ENCODE peak calls at places on chromosomes 1 and 21, in nine cellular contexts. Y is GM06990, E is neuronal stem cell, P is anterior cingulate cortex, G is IMR-90, V is mesendoderm, K is AG04450, Q is cardiac muscle cell, S is Daoy. J is an unnamed sample.

GRCh38 chr1:203506821-203507220 is 12.9 kb downstream of the OPTC start:
- DNase-seq in Y (no peak), E (no peak), P (no peak), G (no peak), V (no peak), K (no peak), Q (no peak), S (no peak), J (no peak)

GRCh38 chr1:5990913-5991783 is 1.1 kb downstream of the NPHP4 start:
- DNase-seq in Y (peak), E (peak), P (no peak), G (peak), V (peak), K (no peak), Q (peak), S (peak), J (peak)

GRCh38 chr1:52140633-52141512 is 1.0 kb upstream of the ZFYVE9 start:
- DNase-seq in Y (no peak), E (no peak), P (no peak), G (no peak), V (no peak), K (no peak), Q (no peak), S (no peak), J (no peak)

GRCh38 chr21:29184047-29184446 is 53.6 kb downstream of the MAP3K7CL start:
- DNase-seq in Y (no peak), E (no peak), P (no peak), G (no peak), V (no peak), K (no peak), Q (no peak), S (no peak), J (no peak)

GRCh38 chr1:44505210-44505993 is 100.3 kb downstream of the RNF220 start:
- DNase-seq in Y (no peak), E (peak), P (no peak), G (no peak), V (no peak), K (no peak), Q (no peak), S (no peak), J (no peak)

GRCh38 chr1:230641346-230641745 is 935 bp upstream of the COG2 start:
- DNase-seq in Y (no peak), E (no peak), P (no peak), G (peak), V (no peak), K (no peak), Q (no peak), S (peak), J (no peak)

GRCh38 chr1:237431448-237431847 is 389.5 kb downstream of the RYR2 start:
- DNase-seq in Y (no peak), E (no peak), P (no peak), G (no peak), V (no peak), K (no peak), Q (no peak), S (no peak), J (no peak)

GRCh38 chr1:14706656-14707055 is 108.2 kb downstream of the KAZN start:
- DNase-seq in Y (no peak), E (no peak), P (no peak), G (no peak), V (no peak), K (no peak), Q (no peak), S (no peak), J (no peak)

GRCh38 chr21:34553199-34553952 is 41.4 kb upstream of the KCNE1 start:
- DNase-seq in Y (no peak), E (no peak), P (no peak), G (peak), V (peak), K (no peak), Q (no peak), S (peak), J (no peak)

GRCh38 chr1:111987502-111987901 is 2.0 kb downstream of the KCND3 start:
- DNase-seq in Y (no peak), E (no peak), P (no peak), G (no peak), V (no peak), K (no peak), Q (no peak), S (no peak), J (no peak)

GRCh38 chr1:205313681-205314308 is 7.8 kb downstream of the NUAK2 start:
- DNase-seq in Y (peak), E (peak), P (no peak), G (peak), V (peak), K (peak), Q (peak), S (no peak), J (peak)

GRCh38 chr1:9410737-9411297 is 118.1 kb downstream of the SPSB1 start:
- DNase-seq in Y (peak), E (no peak), P (no peak), G (peak), V (peak), K (no peak), Q (peak), S (peak), J (peak)

GRCh38 chr1:181089777-181090505 is 1.4 kb downstream of the IER5 start:
- DNase-seq in Y (peak), E (no peak), P (no peak), G (peak), V (peak), K (no peak), Q (peak), S (peak), J (peak)

GRCh38 chr1:55249646-55250398 is 34.7 kb upstream of the USP24 start:
- DNase-seq in Y (no peak), E (no peak), P (no peak), G (no peak), V (no peak), K (no peak), Q (no peak), S (no peak), J (no peak)

GRCh38 chr1:42348498-42348897 is 13.5 kb upstream of the FOXJ3 start:
- DNase-seq in Y (no peak), E (no peak), P (no peak), G (no peak), V (peak), K (no peak), Q (no peak), S (no peak), J (no peak)

GRCh38 chr1:239011382-239011781 is 375.0 kb upstream of the CHRM3 start:
- DNase-seq in Y (no peak), E (no peak), P (no peak), G (no peak), V (no peak), K (no peak), Q (no peak), S (no peak), J (no peak)

GRCh38 chr1:248691567-248692155 is 10.9 kb downstream of the OR14I1 start:
- DNase-seq in Y (no peak), E (no peak), P (no peak), G (no peak), V (no peak), K (no peak), Q (no peak), S (peak), J (no peak)

GRCh38 chr1:51534447-51534846 is 15.4 kb upstream of the EPS15 start:
- DNase-seq in Y (no peak), E (no peak), P (no peak), G (no peak), V (no peak), K (no peak), Q (no peak), S (no peak), J (no peak)